ENCODE peak calls at places on chromosomes 1 and 21, in five cellular contexts. E is SK-N-SH, K is HCT116, U is endothelial cell of umbilical vein, N is Panc1. Y is an unnamed sample. For H3K9me3, the result is how much of the 10 kb centered on the place peaks cover.

GRCh38 chr21:36263797-36264196 is 56.2 kb upstream of the MORC3 start:
- DNase-seq in N (no peak), U (no peak), E (no peak), K (no peak), Y (no peak)

GRCh38 chr21:33299181-33299752 is 25.5 kb upstream of the IFNAR1 start:
- DNase-seq in K (no peak), U (no peak), N (no peak), E (no peak), Y (no peak)

GRCh38 chr1:151479462-151479861 is 20.2 kb upstream of the POGZ start:
- DNase-seq in N (no peak), U (no peak), E (no peak), K (no peak), Y (no peak)

GRCh38 chr1:218557731-218558130 is 212.6 kb downstream of the TGFB2 start:
- DNase-seq in N (no peak), U (peak), E (peak), K (no peak), Y (no peak)

GRCh38 chr1:156146749-156147405 is 6.5 kb upstream of the SEMA4A start:
- DNase-seq in K (no peak), E (no peak), N (no peak), U (peak), Y (peak)

GRCh38 chr21:44365967-44366585 is 12.7 kb downstream of the TRPM2 start:
- DNase-seq in K (no peak), N (no peak), U (no peak), E (peak), Y (no peak)

GRCh38 chr1:215957692-215958091 is 390.6 kb downstream of the KCTD3 start:
- DNase-seq in N (no peak), K (no peak), E (peak), U (no peak), Y (no peak)

GRCh38 chr1:171434717-171435346 is 50.5 kb upstream of the PRRC2C start:
- DNase-seq in N (no peak), E (no peak), K (no peak), U (peak), Y (no peak)

GRCh38 chr1:58620926-58621325 is 43.9 kb upstream of the TACSTD2 start:
- DNase-seq in U (no peak), N (no peak), E (no peak), K (no peak), Y (no peak)

GRCh38 chr1:184506501-184506900 is 119.7 kb downstream of the C1orf21 start:
- DNase-seq in E (no peak), N (no peak), K (no peak), U (peak), Y (no peak)

GRCh38 chr1:25064465-25065238 is 134.6 kb upstream of the RUNX3 start:
- DNase-seq in K (no peak), U (no peak), N (no peak), E (no peak), Y (no peak)

GRCh38 chr1:89530690-89531089 is 6.1 kb downstream of the LRRC8B start:
- DNase-seq in K (no peak), N (no peak), E (no peak), U (no peak), Y (no peak)

GRCh38 chr1:23644555-23644866 is 47.1 kb upstream of the RPL11 start:
- DNase-seq in U (no peak), K (no peak), E (no peak), N (no peak), Y (no peak)

GRCh38 chr1:23556661-23557470 is 2.4 kb downstream of the ID3 start:
- DNase-seq in N (no peak), K (peak), U (peak), E (no peak), Y (no peak)

GRCh38 chr1:236280438-236281285 is 1.1 kb downstream of the ERO1B start:
- DNase-seq in E (peak), N (no peak), U (no peak), K (no peak), Y (no peak)

GRCh38 chr1:187396226-187396625 is 567.5 kb downstream of the PLA2G4A start:
- DNase-seq in N (no peak), E (no peak), K (no peak), U (no peak), Y (no peak)

GRCh38 chr1:207181838-207182237 is 77.8 kb downstream of the C4BPA start:
- DNase-seq in N (no peak), K (no peak), U (peak), E (no peak), Y (no peak)

GRCh38 chr1:215273838-215274516 is 191.4 kb downstream of the KCNK2 start:
- DNase-seq in U (peak), K (peak), E (no peak), N (no peak), Y (no peak)

GRCh38 chr1:13911697-13912619 is 212.0 kb downstream of the PRDM2 start:
- DNase-seq in E (no peak), U (no peak), N (no peak), K (no peak), Y (no peak)

GRCh38 chr1:1356796-1357401 is 1.5 kb downstream of the MXRA8 start:
- DNase-seq in E (no peak), K (no peak), U (no peak), N (no peak), Y (peak)

GRCh38 chr1:29670752-29671151 is 434.4 kb downstream of the PTPRU start:
- DNase-seq in U (no peak), E (no peak), N (no peak), K (no peak), Y (peak)

GRCh38 chr1:165169028-165169427 is 187.5 kb downstream of the LMX1A start:
- DNase-seq in E (no peak), K (no peak), U (no peak), N (no peak), Y (no peak)

GRCh38 chr1:246280551-246280950 is 226.5 kb downstream of the SMYD3 start:
- DNase-seq in U (peak), N (no peak), K (peak), E (peak), Y (no peak)

GRCh38 chr1:27353629-27354028 is 11.8 kb downstream of the SYTL1 start:
- DNase-seq in E (no peak), N (no peak), K (no peak), U (no peak), Y (no peak)

GRCh38 chr1:194710671-194711070 is 1524.3 kb upstream of the B3GALT2 start:
- DNase-seq in K (no peak), N (no peak), U (no peak), E (no peak), Y (no peak)

GRCh38 chr21:23949493-23949892 is 1657.8 kb downstream of the MRPL39 start:
- DNase-seq in N (no peak), U (no peak), E (no peak), K (no peak), Y (no peak)

GRCh38 chr21:43712268-43712942 is 6.5 kb upstream of the PDXK start:
- DNase-seq in K (peak), N (no peak), U (no peak), E (no peak), Y (peak)

GRCh38 chr1:7650801-7651200 is 120.3 kb upstream of the VAMP3 start:
- DNase-seq in E (no peak), U (no peak), K (no peak), N (no peak), Y (peak)

GRCh38 chr1:156128749-156129682 is 14.5 kb downstream of the LMNA start:
- DNase-seq in E (no peak), U (peak), N (no peak), K (no peak), Y (no peak)

GRCh38 chr1:52554756-52555155 is 1.9 kb upstream of the TUT4 start:
- DNase-seq in K (no peak), U (no peak), E (no peak), N (no peak), Y (no peak)

GRCh38 chr21:43916691-43917514 is 51.9 kb downstream of the AGPAT3 start:
- DNase-seq in N (no peak), K (no peak), E (no peak), U (no peak), Y (no peak)

GRCh38 chr1:147892731-147893214 is 9.8 kb upstream of the GJA8 start:
- DNase-seq in N (peak), U (peak), E (peak), K (peak), Y (no peak)

GRCh38 chr1:6724517-6725141 is 23.0 kb upstream of the DNAJC11 start:
- DNase-seq in K (no peak), E (no peak), U (no peak), N (no peak), Y (no peak)

GRCh38 chr1:213256438-213257087 is 205.5 kb downstream of the RPS6KC1 start:
- DNase-seq in E (no peak), U (no peak), K (no peak), N (no peak), Y (no peak)

GRCh38 chr1:206643118-206643698 is 7.9 kb downstream of the DYRK3 start:
- DNase-seq in E (no peak), U (no peak), N (no peak), K (no peak), Y (no peak)

GRCh38 chr1:86507935-86508582 is 38.8 kb upstream of the CLCA4 start:
- DNase-seq in E (no peak), K (peak), N (no peak), U (peak), Y (no peak)

GRCh38 chr1:180196436-180197003 is 33.5 kb upstream of the LHX4 start:
- DNase-seq in U (no peak), K (no peak), N (no peak), E (no peak), Y (no peak)
- H3K27ac ChIP-seq in U (no peak), K (no peak), N (no peak), E (no peak), Y (no peak)

DNA sequence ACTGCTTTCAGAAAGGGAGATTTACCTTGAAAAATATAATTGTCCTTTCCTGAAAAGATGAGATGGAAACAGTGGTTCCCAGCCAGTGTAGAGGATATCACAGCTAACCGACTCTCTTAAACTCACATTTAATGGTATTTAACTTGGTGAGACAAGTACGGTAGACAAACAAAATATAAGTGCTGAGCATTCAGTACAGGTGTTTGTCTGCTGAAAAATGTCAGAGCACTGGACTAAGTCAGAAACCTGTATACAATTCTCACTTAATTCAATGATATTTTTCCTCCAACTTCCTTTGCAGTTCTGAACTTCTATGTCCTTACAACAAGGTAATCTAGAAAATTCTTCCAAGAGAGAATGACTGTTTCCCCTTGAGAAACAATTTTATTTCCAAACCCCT is at the start of gene LCE1B:
- DNase-seq in U (no peak), N (no peak), E (no peak), K (no peak), Y (no peak)
- H3K9me3 ChIP-seq in U (under half), N (under half), E (under half), K (under half), Y (under half)

GRCh38 chr1:36324322-36324802 is 917 bp upstream of the EVA1B start:
- DNase-seq in K (no peak), E (peak), N (no peak), U (no peak), Y (no peak)

GRCh38 chr1:36321119-36321951 is 2.1 kb downstream of the EVA1B start:
- DNase-seq in K (peak), E (peak), U (no peak), N (no peak), Y (peak)

GRCh38 chr1:36322085-36322785 is 1.2 kb downstream of the EVA1B start:
- DNase-seq in U (no peak), E (no peak), N (no peak), K (no peak), Y (no peak)

GRCh38 chr1:36322786-36323635 is 434 bp downstream of the EVA1B start:
- DNase-seq in K (no peak), E (peak), N (no peak), U (peak), Y (peak)

GRCh38 chr1:36323636-36324321 is at the start of gene EVA1B:
- DNase-seq in E (peak), K (no peak), N (no peak), U (peak), Y (peak)
- TF ChIP-seq POLR2AphosphoS5 in E (peak), K (no peak), N (no peak), U (peak), Y (no peak)

DNA sequence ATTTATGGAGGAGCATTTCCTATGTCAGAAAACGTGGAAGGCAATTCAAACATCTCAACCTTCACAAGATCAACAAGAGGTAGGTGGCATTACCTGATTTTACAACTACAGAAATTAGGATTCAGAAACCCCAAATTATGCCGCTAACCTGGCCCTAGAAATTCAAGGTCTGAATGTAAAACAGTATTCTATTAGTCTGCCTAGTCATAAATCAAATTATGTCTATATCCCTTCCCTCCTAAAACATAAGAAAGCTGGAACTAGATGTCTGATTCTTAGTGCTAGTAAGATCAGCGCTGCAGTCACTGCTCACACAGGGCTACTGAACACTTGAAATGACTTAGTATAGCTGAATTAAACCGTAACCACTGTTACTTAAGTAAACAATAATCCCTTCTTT is 1.4 kb downstream of the TOMM20 start:
- DNase-seq in E (no peak), N (no peak), U (peak), K (no peak), Y (no peak)
- H3K27ac ChIP-seq in E (no peak), N (peak), U (peak), K (no peak), Y (no peak)

GRCh38 chr1:113805639-113806038 is 6.6 kb downstream of the RSBN1 start:
- DNase-seq in E (no peak), U (no peak), K (no peak), N (no peak), Y (no peak)
- H3K9me3 ChIP-seq in E (under half), U (under half), K (under half), N (under half), Y (under half)

DNA sequence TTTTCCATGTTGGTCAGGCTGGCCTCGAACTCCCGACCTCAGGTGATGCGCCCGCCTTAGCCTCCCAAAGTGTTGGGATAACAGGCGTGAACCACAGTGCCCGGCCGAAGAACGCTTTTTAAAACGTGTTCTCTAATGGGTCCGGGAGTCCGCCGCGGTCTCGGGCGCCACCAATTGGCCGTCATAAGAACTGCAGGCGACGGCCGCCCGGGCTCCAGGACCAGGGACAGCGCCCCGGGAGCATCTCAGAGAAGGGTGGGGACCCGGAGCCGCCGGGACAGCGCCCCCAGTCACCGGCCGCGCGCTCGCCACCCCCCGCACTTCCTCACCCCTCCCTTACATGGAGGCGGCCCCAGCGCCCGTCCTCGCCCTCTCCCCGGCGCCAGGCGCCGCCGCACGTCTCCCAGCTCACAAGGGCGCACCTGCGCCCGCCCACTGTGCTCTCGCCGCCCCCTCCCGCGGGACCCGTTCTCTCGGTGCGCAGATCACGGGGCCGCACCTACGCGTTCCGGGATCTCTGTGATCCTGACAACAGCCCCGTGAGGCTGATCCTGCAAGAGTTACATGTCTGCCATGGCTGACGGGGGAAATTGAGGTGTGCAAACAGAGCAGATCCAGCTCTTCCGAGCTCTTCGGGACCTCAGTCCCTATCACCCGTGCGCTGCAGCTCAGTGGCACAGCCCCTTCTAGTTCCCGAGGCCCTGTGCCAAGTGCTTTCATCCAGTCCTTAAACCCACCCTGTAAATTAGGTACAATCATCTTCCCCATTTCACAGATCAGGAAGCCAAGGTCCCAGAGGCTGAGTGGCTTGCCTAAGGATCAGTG is 9.8 kb downstream of the RAP1GAP start:
- DNase-seq in U (peak), N (no peak), E (peak), K (peak), Y (peak)
- TF ChIP-seq POLR2AphosphoS5 in U (peak), N (no peak), E (no peak), K (peak), Y (peak)